ENCODE peak calls at places on chromosome 13, in six cellular contexts. One of them, this sample, is unnamed.

GRCh38 chr13:97000295-97000925 is 6.1 kb upstream of the OXGR1 start:
- DNase-seq in A549: no peak
- DNase-seq in HCT116: no peak
- DNase-seq in cardiac fibroblast: peak
- DNase-seq in Peyer's patch: no peak
- DNase-seq in fibroblast of villous mesenchyme: peak
- DNase-seq in this sample: peak

GRCh38 chr13:20141238-20142018 is 19.4 kb downstream of the GJA3 start:
- DNase-seq in HCT116: no peak
- DNase-seq in cardiac fibroblast: no peak
- DNase-seq in fibroblast of villous mesenchyme: no peak
- DNase-seq in Peyer's patch: no peak
- DNase-seq in A549: no peak
- DNase-seq in this sample: no peak

GRCh38 chr13:44219808-44220544 is 153.6 kb upstream of the SERP2 start:
- DNase-seq in Peyer's patch: no peak
- DNase-seq in HCT116: no peak
- DNase-seq in fibroblast of villous mesenchyme: peak
- DNase-seq in cardiac fibroblast: peak
- DNase-seq in A549: peak
- DNase-seq in this sample: peak

GRCh38 chr13:102369303-102369702 is 32.5 kb downstream of the FGF14 start:
- DNase-seq in fibroblast of villous mesenchyme: peak
- DNase-seq in HCT116: no peak
- DNase-seq in A549: no peak
- DNase-seq in cardiac fibroblast: peak
- DNase-seq in Peyer's patch: no peak
- DNase-seq in this sample: no peak

GRCh38 chr13:110493161-110493593 is 68.3 kb downstream of the RAB20 start:
- DNase-seq in HCT116: no peak
- DNase-seq in fibroblast of villous mesenchyme: no peak
- DNase-seq in A549: no peak
- DNase-seq in cardiac fibroblast: no peak
- DNase-seq in Peyer's patch: no peak
- DNase-seq in this sample: no peak

GRCh38 chr13:48983331-48983730 is 7.6 kb downstream of the FNDC3A start:
- DNase-seq in fibroblast of villous mesenchyme: no peak
- DNase-seq in Peyer's patch: no peak
- DNase-seq in HCT116: no peak
- DNase-seq in A549: no peak
- DNase-seq in cardiac fibroblast: no peak
- DNase-seq in this sample: no peak

GRCh38 chr13:77492982-77493381 is 42.5 kb upstream of the SCEL start:
- DNase-seq in cardiac fibroblast: peak
- DNase-seq in HCT116: peak
- DNase-seq in Peyer's patch: no peak
- DNase-seq in fibroblast of villous mesenchyme: peak
- DNase-seq in A549: no peak
- DNase-seq in this sample: peak

GRCh38 chr13:76887070-76887563 is 912 bp upstream of the KCTD12 start:
- DNase-seq in HCT116: no peak
- DNase-seq in A549: no peak
- DNase-seq in cardiac fibroblast: no peak
- DNase-seq in fibroblast of villous mesenchyme: no peak
- DNase-seq in Peyer's patch: no peak
- DNase-seq in this sample: no peak

GRCh38 chr13:91199866-91200265 is 147.6 kb upstream of the MIR17HG start:
- DNase-seq in Peyer's patch: no peak
- DNase-seq in A549: no peak
- DNase-seq in fibroblast of villous mesenchyme: no peak
- DNase-seq in cardiac fibroblast: no peak
- DNase-seq in HCT116: no peak
- DNase-seq in this sample: no peak

GRCh38 chr13:95100525-95101121 is 200.6 kb downstream of the ABCC4 start:
- DNase-seq in fibroblast of villous mesenchyme: no peak
- DNase-seq in HCT116: no peak
- DNase-seq in cardiac fibroblast: peak
- DNase-seq in Peyer's patch: no peak
- DNase-seq in A549: peak
- DNase-seq in this sample: peak

GRCh38 chr13:98182589-98182988 is 5.5 kb upstream of the RNF113B start:
- DNase-seq in HCT116: no peak
- DNase-seq in fibroblast of villous mesenchyme: no peak
- DNase-seq in Peyer's patch: no peak
- DNase-seq in A549: no peak
- DNase-seq in cardiac fibroblast: no peak
- DNase-seq in this sample: no peak

GRCh38 chr13:37681295-37682032 is 82.9 kb upstream of the POSTN start:
- DNase-seq in Peyer's patch: no peak
- DNase-seq in HCT116: no peak
- DNase-seq in cardiac fibroblast: peak
- DNase-seq in A549: no peak
- DNase-seq in fibroblast of villous mesenchyme: peak
- DNase-seq in this sample: peak

GRCh38 chr13:49220035-49220855 is at the start of gene MLNR:
- DNase-seq in Peyer's patch: peak
- DNase-seq in cardiac fibroblast: no peak
- DNase-seq in HCT116: no peak
- DNase-seq in A549: peak
- DNase-seq in fibroblast of villous mesenchyme: peak
- DNase-seq in this sample: no peak

GRCh38 chr13:44853641-44854040 is 135.6 kb downstream of the NUFIP1 start:
- DNase-seq in Peyer's patch: no peak
- DNase-seq in HCT116: no peak
- DNase-seq in A549: peak
- DNase-seq in fibroblast of villous mesenchyme: no peak
- DNase-seq in cardiac fibroblast: no peak
- DNase-seq in this sample: no peak

GRCh38 chr13:34654682-34655081 is 287.4 kb upstream of the NBEA start:
- DNase-seq in HCT116: no peak
- DNase-seq in Peyer's patch: no peak
- DNase-seq in cardiac fibroblast: no peak
- DNase-seq in fibroblast of villous mesenchyme: no peak
- DNase-seq in A549: no peak
- DNase-seq in this sample: no peak

GRCh38 chr13:109481046-109481445 is 305.3 kb downstream of the IRS2 start:
- DNase-seq in Peyer's patch: no peak
- DNase-seq in cardiac fibroblast: peak
- DNase-seq in HCT116: no peak
- DNase-seq in fibroblast of villous mesenchyme: peak
- DNase-seq in A549: no peak
- DNase-seq in this sample: peak

GRCh38 chr13:93859666-93860065 is 619.8 kb downstream of the DCT start:
- DNase-seq in fibroblast of villous mesenchyme: no peak
- DNase-seq in HCT116: no peak
- DNase-seq in A549: no peak
- DNase-seq in Peyer's patch: no peak
- DNase-seq in cardiac fibroblast: peak
- DNase-seq in this sample: peak

GRCh38 chr13:114167445-114167844 is 11.6 kb upstream of the CFAP97D2 start:
- DNase-seq in cardiac fibroblast: no peak
- DNase-seq in A549: no peak
- DNase-seq in fibroblast of villous mesenchyme: no peak
- DNase-seq in HCT116: no peak
- DNase-seq in Peyer's patch: no peak
- DNase-seq in this sample: no peak

GRCh38 chr13:113423225-113424170 is 29.8 kb downstream of the ADPRHL1 start:
- DNase-seq in A549: no peak
- DNase-seq in Peyer's patch: no peak
- DNase-seq in fibroblast of villous mesenchyme: no peak
- DNase-seq in cardiac fibroblast: no peak
- DNase-seq in HCT116: no peak
- DNase-seq in this sample: no peak

GRCh38 chr13:110680852-110681251 is 25.1 kb downstream of the CARS2 start:
- DNase-seq in fibroblast of villous mesenchyme: peak
- DNase-seq in A549: peak
- DNase-seq in HCT116: peak
- DNase-seq in cardiac fibroblast: peak
- DNase-seq in Peyer's patch: no peak
- DNase-seq in this sample: peak

GRCh38 chr13:50838701-50839100 is 4.8 kb downstream of the DLEU7 start:
- DNase-seq in A549: no peak
- DNase-seq in Peyer's patch: no peak
- DNase-seq in HCT116: no peak
- DNase-seq in fibroblast of villous mesenchyme: no peak
- DNase-seq in cardiac fibroblast: no peak
- DNase-seq in this sample: no peak

GRCh38 chr13:80274643-80275042 is 66.3 kb downstream of the SPRY2 start:
- DNase-seq in fibroblast of villous mesenchyme: no peak
- DNase-seq in A549: no peak
- DNase-seq in HCT116: no peak
- DNase-seq in cardiac fibroblast: no peak
- DNase-seq in Peyer's patch: no peak
- DNase-seq in this sample: no peak

GRCh38 chr13:22926176-22927007 is 254.4 kb upstream of the SGCG start:
- DNase-seq in HCT116: no peak
- DNase-seq in cardiac fibroblast: no peak
- DNase-seq in Peyer's patch: no peak
- DNase-seq in A549: no peak
- DNase-seq in fibroblast of villous mesenchyme: peak
- DNase-seq in this sample: peak

GRCh38 chr13:21130116-21130515 is 46.2 kb downstream of the SKA3 start:
- DNase-seq in A549: no peak
- DNase-seq in cardiac fibroblast: no peak
- DNase-seq in Peyer's patch: no peak
- DNase-seq in HCT116: no peak
- DNase-seq in fibroblast of villous mesenchyme: no peak
- DNase-seq in this sample: no peak

GRCh38 chr13:89704040-89704439 is 1643.4 kb upstream of the MIR17HG start:
- DNase-seq in cardiac fibroblast: no peak
- DNase-seq in HCT116: no peak
- DNase-seq in A549: no peak
- DNase-seq in fibroblast of villous mesenchyme: no peak
- DNase-seq in Peyer's patch: no peak
- DNase-seq in this sample: no peak

GRCh38 chr13:113328851-113329250 is 31.8 kb downstream of the LAMP1 start:
- DNase-seq in fibroblast of villous mesenchyme: no peak
- DNase-seq in Peyer's patch: no peak
- DNase-seq in HCT116: no peak
- DNase-seq in A549: no peak
- DNase-seq in cardiac fibroblast: no peak
- DNase-seq in this sample: no peak

GRCh38 chr13:110006304-110006703 is 219.9 kb upstream of the IRS2 start:
- DNase-seq in fibroblast of villous mesenchyme: peak
- DNase-seq in A549: no peak
- DNase-seq in cardiac fibroblast: peak
- DNase-seq in Peyer's patch: no peak
- DNase-seq in HCT116: peak
- DNase-seq in this sample: peak

GRCh38 chr13:53732664-53733063 is 704.1 kb downstream of the OLFM4 start:
- DNase-seq in Peyer's patch: no peak
- DNase-seq in A549: no peak
- DNase-seq in HCT116: no peak
- DNase-seq in fibroblast of villous mesenchyme: no peak
- DNase-seq in cardiac fibroblast: no peak
- DNase-seq in this sample: no peak

DNA sequence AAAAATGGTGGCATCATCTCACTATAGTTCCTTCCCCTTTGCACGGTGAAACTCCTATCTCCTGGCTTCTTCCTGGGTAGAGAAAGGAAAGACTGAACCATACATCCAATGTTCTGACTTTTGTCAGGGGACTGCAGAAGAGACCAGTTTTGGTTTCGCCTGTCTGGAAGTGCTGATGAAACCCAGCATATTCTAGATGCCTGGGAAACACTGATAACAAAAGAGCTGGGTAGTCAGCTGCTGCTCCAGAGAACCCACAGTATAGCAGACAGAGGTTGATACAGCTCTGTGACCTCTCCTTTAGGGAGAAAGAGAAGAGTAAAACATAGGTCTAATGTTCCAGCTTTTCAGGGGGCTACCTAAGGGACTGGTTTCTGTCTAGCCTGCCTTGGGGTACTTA is 695.3 kb downstream of the DIAPH3 start:
- DNase-seq in HCT116: no peak
- DNase-seq in A549: no peak
- DNase-seq in fibroblast of villous mesenchyme: no peak
- DNase-seq in Peyer's patch: no peak
- DNase-seq in cardiac fibroblast: no peak
- DNase-seq in this sample: no peak
- TF ChIP-seq CTCF in HCT116: no peak
- TF ChIP-seq CTCF in A549: no peak
- TF ChIP-seq CTCF in fibroblast of villous mesenchyme: no peak
- TF ChIP-seq CTCF in Peyer's patch: no peak
- TF ChIP-seq CTCF in cardiac fibroblast: no peak
- TF ChIP-seq CTCF in this sample: no peak

GRCh38 chr13:33015275-33015674 is 948 bp upstream of the KL start:
- DNase-seq in Peyer's patch: no peak
- DNase-seq in fibroblast of villous mesenchyme: no peak
- DNase-seq in cardiac fibroblast: no peak
- DNase-seq in A549: no peak
- DNase-seq in HCT116: no peak
- DNase-seq in this sample: peak
- H3K4me3 ChIP-seq in Peyer's patch: no peak
- H3K4me3 ChIP-seq in fibroblast of villous mesenchyme: no peak
- H3K4me3 ChIP-seq in cardiac fibroblast: no peak
- H3K4me3 ChIP-seq in A549: no peak
- H3K4me3 ChIP-seq in HCT116: no peak
- H3K4me3 ChIP-seq in this sample: no peak

DNA sequence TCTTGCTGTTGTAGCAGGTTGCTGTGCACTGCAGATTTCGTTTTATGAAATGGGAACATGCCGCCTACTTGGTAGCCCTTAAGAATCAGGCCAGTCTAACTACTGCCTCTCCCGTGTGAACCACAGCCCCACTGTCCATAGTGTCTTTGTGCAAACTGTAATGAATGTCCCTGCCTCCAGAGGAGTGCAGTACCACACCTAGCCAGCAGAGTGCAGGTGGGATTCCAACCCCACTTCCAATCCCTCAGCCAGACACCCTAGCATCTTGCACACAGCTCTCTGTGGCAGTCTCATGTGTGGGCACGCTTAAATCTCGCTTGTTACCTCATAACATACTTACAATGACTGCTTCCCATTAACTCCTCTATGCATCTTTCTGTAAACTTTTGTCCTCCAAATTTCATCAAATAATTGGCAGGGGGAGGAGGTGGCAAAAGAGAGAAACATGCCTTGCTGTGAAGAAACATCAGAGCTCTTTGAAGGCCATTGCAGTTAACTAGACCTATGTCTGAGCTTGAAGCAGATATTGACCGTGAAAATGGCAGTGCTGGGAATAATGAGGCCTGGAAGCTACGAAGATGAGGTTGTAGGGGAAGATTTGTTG is 47.2 kb downstream of the ZAR1L start:
- DNase-seq in cardiac fibroblast: no peak
- DNase-seq in A549: no peak
- DNase-seq in HCT116: peak
- DNase-seq in fibroblast of villous mesenchyme: no peak
- DNase-seq in Peyer's patch: peak
- DNase-seq in this sample: no peak
- TF ChIP-seq CTCF in cardiac fibroblast: peak
- TF ChIP-seq CTCF in A549: no peak
- TF ChIP-seq CTCF in HCT116: peak
- TF ChIP-seq CTCF in fibroblast of villous mesenchyme: peak
- TF ChIP-seq CTCF in Peyer's patch: peak
- TF ChIP-seq CTCF in this sample: peak

DNA sequence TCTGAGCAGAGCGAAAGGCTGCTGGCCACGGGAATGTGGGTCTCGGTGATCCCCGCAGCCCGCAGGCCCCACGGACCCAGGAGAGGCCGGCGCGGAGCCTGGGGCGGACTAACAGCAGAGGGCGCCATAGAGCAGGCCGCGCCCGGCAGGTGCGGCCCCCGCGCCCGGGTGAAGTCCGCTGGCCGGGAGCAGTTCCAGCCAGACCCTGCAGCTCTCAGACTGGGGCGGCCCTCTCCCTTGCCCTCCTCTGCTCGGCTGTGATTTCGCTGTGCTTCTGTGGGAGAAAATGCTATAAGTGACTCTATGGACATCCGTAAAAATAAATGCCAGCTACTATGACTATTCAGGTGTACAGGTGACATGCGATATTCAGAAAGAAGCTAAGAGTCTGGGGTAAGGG is 37.7 kb downstream of the GSX1 start:
- DNase-seq in HCT116: peak
- DNase-seq in fibroblast of villous mesenchyme: peak
- DNase-seq in A549: peak
- DNase-seq in Peyer's patch: peak
- DNase-seq in cardiac fibroblast: peak
- DNase-seq in this sample: peak
- H3K4me3 ChIP-seq in HCT116: peak
- H3K4me3 ChIP-seq in fibroblast of villous mesenchyme: peak
- H3K4me3 ChIP-seq in A549: peak
- H3K4me3 ChIP-seq in Peyer's patch: no peak
- H3K4me3 ChIP-seq in cardiac fibroblast: no peak
- H3K4me3 ChIP-seq in this sample: peak

This sample was measured in fibroblast of pulmonary artery.